ENCODE peak calls at places on chromosomes 3 and 15, in six cellular contexts. Q is GM13977, U is H9, A is heart left ventricle, L is fibroblast of mammary gland, G is cardiac muscle cell. X is an unnamed sample.
A peak's percentile ranks its signal among the peaks of the same experiment; 100 is the strongest.

GRCh38 chr3:86047329-86047625 is 943.7 kb downstream of the VGLL3 start:
- DNase-seq in Q (no peak), U (no peak), A (no peak), L (no peak), G (no peak), X (no peak)

GRCh38 chr3:141071681-141072260 is 20.6 kb downstream of the SPSB4 start:
- DNase-seq in Q (no peak), U (no peak), A (no peak), L (no peak), G (peak; percentile 84), X (no peak)

GRCh38 chr3:52493232-52494017 is 1.7 kb upstream of the STAB1 start:
- DNase-seq in Q (no peak), U (no peak), A (no peak), L (no peak), G (no peak), X (no peak)

GRCh38 chr3:13874891-13875290 is 5.0 kb downstream of the WNT7A start:
- DNase-seq in Q (no peak), U (no peak), A (no peak), L (no peak), G (no peak), X (no peak)

GRCh38 chr15:70781236-70781635 is 17.9 kb upstream of the UACA start:
- DNase-seq in Q (no peak), U (peak; percentile 36), A (no peak), L (no peak), G (no peak), X (peak; percentile 39)

GRCh38 chr3:155031191-155031590 is 48.9 kb upstream of the MME start:
- DNase-seq in Q (no peak), U (no peak), A (no peak), L (peak; percentile 64), G (no peak), X (no peak)

GRCh38 chr15:92920595-92921169 is 20.6 kb downstream of the CHD2 start:
- DNase-seq in Q (no peak), U (no peak), A (no peak), L (no peak), G (no peak), X (no peak)

GRCh38 chr3:183698318-183698731 is 728 bp downstream of the YEATS2 start:
- DNase-seq in Q (peak; percentile 65), U (no peak), A (peak; percentile 35), L (peak; percentile 39), G (peak; percentile 44), X (peak; percentile 45)

GRCh38 chr3:99920530-99921376 is 103.1 kb downstream of the CMSS1 start:
- DNase-seq in Q (no peak), U (peak; percentile 47), A (peak; percentile 81), L (peak; percentile 77), G (no peak), X (no peak)

GRCh38 chr3:121515862-121516261 is 29.9 kb downstream of the POLQ start:
- DNase-seq in Q (no peak), U (no peak), A (no peak), L (no peak), G (no peak), X (no peak)

GRCh38 chr3:142031575-142031974 is 117.8 kb downstream of the TFDP2 start:
- DNase-seq in Q (no peak), U (no peak), A (no peak), L (no peak), G (no peak), X (no peak)

GRCh38 chr15:94744080-94744793 is 512.9 kb downstream of the MCTP2 start:
- DNase-seq in Q (no peak), U (peak; percentile 56), A (no peak), L (no peak), G (no peak), X (no peak)

GRCh38 chr3:38283810-38284775 is 2.0 kb downstream of the SLC22A14 start:
- DNase-seq in Q (no peak), U (no peak), A (no peak), L (peak; percentile 87), G (no peak), X (no peak)

GRCh38 chr3:24299236-24299635 is 195.4 kb downstream of the THRB start:
- DNase-seq in Q (no peak), U (no peak), A (no peak), L (peak; percentile 46), G (no peak), X (no peak)

GRCh38 chr3:54841461-54841860 is 86.4 kb downstream of the LRTM1 start:
- DNase-seq in Q (no peak), U (no peak), A (no peak), L (no peak), G (no peak), X (no peak)

GRCh38 chr15:96054606-96055005 is 275.9 kb upstream of the NR2F2 start:
- DNase-seq in Q (no peak), U (no peak), A (no peak), L (no peak), G (no peak), X (no peak)

GRCh38 chr15:66570842-66571241 is 5.0 kb upstream of the LCTL start:
- DNase-seq in Q (no peak), U (no peak), A (no peak), L (no peak), G (no peak), X (no peak)

GRCh38 chr3:36677331-36678007 is 86.9 kb downstream of the DCLK3 start:
- DNase-seq in Q (no peak), U (no peak), A (no peak), L (peak; percentile 92), G (no peak), X (peak; percentile 57)

GRCh38 chr3:82496890-82497560 is 735.6 kb upstream of the GBE1 start:
- DNase-seq in Q (peak; percentile 17), U (peak; percentile 50), A (no peak), L (no peak), G (peak; percentile 27), X (peak; percentile 12)

GRCh38 chr15:78840661-78841060 is 29.4 kb upstream of the ADAMTS7 start:
- DNase-seq in Q (peak; percentile 36), U (no peak), A (peak; percentile 31), L (peak; percentile 8), G (no peak), X (no peak)

GRCh38 chr15:90547545-90547944 is 17.8 kb downstream of the CRTC3 start:
- DNase-seq in Q (no peak), U (no peak), A (no peak), L (no peak), G (no peak), X (no peak)

GRCh38 chr15:49223536-49224274 is 53.7 kb downstream of the GALK2 start:
- DNase-seq in Q (no peak), U (no peak), A (no peak), L (peak; percentile 24), G (no peak), X (no peak)

GRCh38 chr3:42024578-42025387 is 62.9 kb upstream of the ULK4 start:
- DNase-seq in Q (no peak), U (no peak), A (no peak), L (peak; percentile 7), G (no peak), X (no peak)

GRCh38 chr15:64263567-64263966 is 92.4 kb downstream of the CSNK1G1 start:
- DNase-seq in Q (no peak), U (no peak), A (no peak), L (no peak), G (no peak), X (no peak)

GRCh38 chr3:151412989-151413388 is 28.4 kb upstream of the P2RY12 start:
- DNase-seq in Q (no peak), U (peak; percentile 46), A (no peak), L (no peak), G (no peak), X (peak; percentile 12)
- TF ChIP-seq CTCF in Q (no peak), U (peak; percentile 58), A (no peak), L (peak; percentile 14), G (no peak), X (no peak)

GRCh38 chr3:167394003-167394402 is 13.9 kb upstream of the ZBBX start:
- DNase-seq in Q (no peak), U (no peak), A (no peak), L (peak; percentile 1), G (no peak), X (no peak)
- TF ChIP-seq CTCF in Q (no peak), U (peak; percentile 27), A (no peak), L (peak; percentile 9), G (no peak), X (no peak)

GRCh38 chr15:69045810-69046209 is 31.3 kb downstream of the NOX5 start:
- DNase-seq in Q (no peak), U (no peak), A (no peak), L (no peak), G (peak; percentile 38), X (no peak)
- TF ChIP-seq CTCF in Q (no peak), U (peak; percentile 43), A (no peak), L (no peak), G (peak; percentile 46), X (no peak)

DNA sequence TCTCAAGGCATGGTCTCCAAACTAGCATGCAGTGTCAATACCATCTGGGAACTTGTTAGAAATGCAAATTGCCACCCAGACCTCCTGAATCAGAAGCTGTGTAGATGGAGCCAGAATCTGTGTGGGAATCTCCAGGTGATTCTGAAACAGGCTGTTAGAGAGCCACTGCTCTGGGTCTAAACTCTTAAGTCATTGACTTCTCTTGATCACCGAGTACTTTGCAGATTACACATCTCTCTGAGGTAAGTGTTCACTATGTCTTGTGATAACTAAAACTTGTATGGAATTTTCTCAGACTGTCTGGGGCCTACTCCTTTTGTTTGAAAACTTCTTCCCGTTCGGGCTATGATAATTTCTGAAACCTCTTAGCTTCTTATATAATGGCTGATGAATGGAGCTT is 315.6 kb downstream of the EDEM1 start:
- DNase-seq in Q (no peak), U (no peak), A (no peak), L (no peak), G (no peak), X (no peak)
- TF ChIP-seq CTCF in Q (no peak), U (no peak), A (no peak), L (no peak), G (no peak), X (no peak)

DNA sequence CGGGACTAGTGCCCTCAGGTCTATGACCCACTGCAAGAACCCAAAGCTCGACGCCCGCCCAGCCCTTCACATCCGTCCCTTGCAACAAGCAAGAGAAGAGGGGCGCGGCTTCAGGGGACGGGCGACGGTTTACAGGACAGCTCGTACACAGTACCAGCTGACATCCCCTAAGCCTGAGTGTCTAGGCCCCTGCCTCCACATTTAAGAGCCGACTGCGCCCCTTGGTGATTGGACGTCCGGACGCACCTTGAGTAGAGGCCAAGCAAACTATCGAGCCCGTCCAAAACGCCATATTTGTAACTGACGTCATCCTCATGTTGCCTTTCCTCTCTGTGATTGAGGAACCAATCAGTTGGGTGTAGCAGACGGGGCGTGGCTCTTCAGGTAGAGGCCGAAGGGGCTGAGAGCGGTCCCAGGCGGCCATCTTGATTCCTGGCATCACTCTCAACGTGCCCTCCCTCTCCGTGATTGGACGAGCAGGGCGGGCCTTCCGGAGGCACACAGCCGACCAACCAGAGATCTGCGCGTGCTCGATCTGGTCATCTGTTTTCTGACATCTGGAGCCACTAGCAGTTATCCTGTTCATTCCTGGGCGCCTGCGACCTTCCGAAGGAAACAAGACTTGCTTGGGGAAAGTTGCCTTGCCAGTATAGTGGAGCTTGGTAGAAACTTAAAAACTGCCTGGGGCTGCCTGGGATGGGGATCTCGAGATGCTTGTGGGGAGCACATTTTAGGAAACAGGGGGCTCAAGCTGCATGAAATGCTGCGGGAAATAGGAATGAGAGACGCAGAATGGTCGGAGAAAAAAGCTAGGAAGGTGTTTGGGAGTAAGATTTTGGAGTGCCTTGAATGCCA is 4.0 kb upstream of the RPL14 start:
- DNase-seq in Q (peak; percentile 94), U (peak; percentile 100), A (peak; percentile 99), L (peak; percentile 98), G (peak; percentile 100), X (peak; percentile 95)
- TF ChIP-seq CTCF in Q (no peak), U (no peak), A (no peak), L (no peak), G (no peak), X (no peak)

GRCh38 chr3:160720123-160720746 is 35.8 kb upstream of the PPM1L start:
- DNase-seq in Q (peak; percentile 13), U (peak; percentile 58), A (no peak), L (no peak), G (no peak), X (peak; percentile 44)
- TF ChIP-seq CTCF in Q (peak; percentile 42), U (peak; percentile 59), A (no peak), L (no peak), G (peak; percentile 13), X (peak; percentile 60)

X was measured in Calu3.